ENCODE peak calls at places on chromosomes 6 and 20, in six cellular contexts. One of them, this sample, is unnamed.

GRCh38 chr20:58512808-58513552 is 2.2 kb downstream of the APCDD1L start:
- DNase-seq in AG08395: no peak
- DNase-seq in AG09319: no peak
- DNase-seq in amygdala: no peak
- DNase-seq in T-cell: no peak
- DNase-seq in GM23338: peak; percentile 27
- DNase-seq in this sample: peak; percentile 83

GRCh38 chr20:47150403-47151152 is 205.9 kb downstream of the ZMYND8 start:
- DNase-seq in AG08395: peak; percentile 74
- DNase-seq in AG09319: peak; percentile 32
- DNase-seq in amygdala: no peak
- DNase-seq in T-cell: no peak
- DNase-seq in GM23338: peak; percentile 95
- DNase-seq in this sample: no peak

GRCh38 chr20:22248052-22248667 is 336.2 kb downstream of the FOXA2 start:
- DNase-seq in AG08395: peak; percentile 26
- DNase-seq in AG09319: no peak
- DNase-seq in amygdala: no peak
- DNase-seq in T-cell: no peak
- DNase-seq in GM23338: peak; percentile 71
- DNase-seq in this sample: no peak

GRCh38 chr6:13423292-13423691 is 64.1 kb downstream of the GFOD1 start:
- DNase-seq in AG08395: no peak
- DNase-seq in AG09319: no peak
- DNase-seq in amygdala: no peak
- DNase-seq in T-cell: no peak
- DNase-seq in GM23338: no peak
- DNase-seq in this sample: no peak

GRCh38 chr20:61763740-61764400 is 301.8 kb downstream of the TAF4 start:
- DNase-seq in AG08395: no peak
- DNase-seq in AG09319: no peak
- DNase-seq in amygdala: no peak
- DNase-seq in T-cell: no peak
- DNase-seq in GM23338: no peak
- DNase-seq in this sample: no peak

GRCh38 chr20:21496452-21496851 is 17.4 kb downstream of the NKX2-2 start:
- DNase-seq in AG08395: no peak
- DNase-seq in AG09319: no peak
- DNase-seq in amygdala: no peak
- DNase-seq in T-cell: no peak
- DNase-seq in GM23338: no peak
- DNase-seq in this sample: no peak

GRCh38 chr20:31841928-31842327 is 3.5 kb downstream of the FOXS1 start:
- DNase-seq in AG08395: peak; percentile 19
- DNase-seq in AG09319: no peak
- DNase-seq in amygdala: peak; percentile 12
- DNase-seq in T-cell: no peak
- DNase-seq in GM23338: no peak
- DNase-seq in this sample: no peak

GRCh38 chr6:27899543-27899942 is 12.7 kb downstream of the OR2B2 start:
- DNase-seq in AG08395: no peak
- DNase-seq in AG09319: no peak
- DNase-seq in amygdala: no peak
- DNase-seq in T-cell: no peak
- DNase-seq in GM23338: no peak
- DNase-seq in this sample: no peak

GRCh38 chr20:21801193-21801592 is 95.7 kb downstream of the PAX1 start:
- DNase-seq in AG08395: no peak
- DNase-seq in AG09319: no peak
- DNase-seq in amygdala: no peak
- DNase-seq in T-cell: no peak
- DNase-seq in GM23338: no peak
- DNase-seq in this sample: no peak

GRCh38 chr6:167146173-167146572 is 11.6 kb downstream of the GPR31 start:
- DNase-seq in AG08395: no peak
- DNase-seq in AG09319: no peak
- DNase-seq in amygdala: no peak
- DNase-seq in T-cell: no peak
- DNase-seq in GM23338: no peak
- DNase-seq in this sample: no peak

GRCh38 chr20:56689318-56689717 is 60.2 kb downstream of the TFAP2C start:
- DNase-seq in AG08395: peak; percentile 96
- DNase-seq in AG09319: peak; percentile 46
- DNase-seq in amygdala: no peak
- DNase-seq in T-cell: no peak
- DNase-seq in GM23338: peak; percentile 38
- DNase-seq in this sample: no peak

GRCh38 chr6:147699637-147700036 is 191.1 kb downstream of the SAMD5 start:
- DNase-seq in AG08395: peak; percentile 65
- DNase-seq in AG09319: no peak
- DNase-seq in amygdala: no peak
- DNase-seq in T-cell: no peak
- DNase-seq in GM23338: no peak
- DNase-seq in this sample: no peak

GRCh38 chr6:111486921-111487320 is 3.9 kb upstream of the REV3L start:
- DNase-seq in AG08395: no peak
- DNase-seq in AG09319: no peak
- DNase-seq in amygdala: no peak
- DNase-seq in T-cell: no peak
- DNase-seq in GM23338: no peak
- DNase-seq in this sample: no peak

GRCh38 chr6:120556491-120556890 is 777.8 kb downstream of the TBC1D32 start:
- DNase-seq in AG08395: no peak
- DNase-seq in AG09319: no peak
- DNase-seq in amygdala: no peak
- DNase-seq in T-cell: no peak
- DNase-seq in GM23338: no peak
- DNase-seq in this sample: no peak

GRCh38 chr6:90184334-90185298 is 112.0 kb downstream of the BACH2 start:
- DNase-seq in AG08395: no peak
- DNase-seq in AG09319: no peak
- DNase-seq in amygdala: no peak
- DNase-seq in T-cell: peak; percentile 17
- DNase-seq in GM23338: no peak
- DNase-seq in this sample: no peak

GRCh38 chr20:46343358-46344357 is 35.4 kb upstream of the CDH22 start:
- DNase-seq in AG08395: no peak
- DNase-seq in AG09319: no peak
- DNase-seq in amygdala: no peak
- DNase-seq in T-cell: no peak
- DNase-seq in GM23338: no peak
- DNase-seq in this sample: no peak

GRCh38 chr6:163338671-163339405 is 75.7 kb upstream of the QKI start:
- DNase-seq in AG08395: peak; percentile 72
- DNase-seq in AG09319: no peak
- DNase-seq in amygdala: peak; percentile 77
- DNase-seq in T-cell: no peak
- DNase-seq in GM23338: peak; percentile 55
- DNase-seq in this sample: no peak

GRCh38 chr6:54255881-54256280 is 52.4 kb upstream of the TINAG start:
- DNase-seq in AG08395: no peak
- DNase-seq in AG09319: no peak
- DNase-seq in amygdala: no peak
- DNase-seq in T-cell: no peak
- DNase-seq in GM23338: no peak
- DNase-seq in this sample: no peak

GRCh38 chr6:117200067-117200466 is 65.3 kb upstream of the VGLL2 start:
- DNase-seq in AG08395: no peak
- DNase-seq in AG09319: no peak
- DNase-seq in amygdala: no peak
- DNase-seq in T-cell: no peak
- DNase-seq in GM23338: no peak
- DNase-seq in this sample: no peak

GRCh38 chr6:115666997-115667396 is 393.7 kb downstream of the FRK start:
- DNase-seq in AG08395: no peak
- DNase-seq in AG09319: no peak
- DNase-seq in amygdala: no peak
- DNase-seq in T-cell: no peak
- DNase-seq in GM23338: no peak
- DNase-seq in this sample: no peak

GRCh38 chr6:1814279-1814678 is 204.6 kb downstream of the FOXC1 start:
- DNase-seq in AG08395: no peak
- DNase-seq in AG09319: no peak
- DNase-seq in amygdala: no peak
- DNase-seq in T-cell: no peak
- DNase-seq in GM23338: no peak
- DNase-seq in this sample: no peak

GRCh38 chr6:71248306-71248705 is 40.3 kb upstream of the OGFRL1 start:
- DNase-seq in AG08395: peak; percentile 45
- DNase-seq in AG09319: no peak
- DNase-seq in amygdala: no peak
- DNase-seq in T-cell: no peak
- DNase-seq in GM23338: peak; percentile 41
- DNase-seq in this sample: no peak

GRCh38 chr6:109865968-109866367 is 112.1 kb upstream of the GPR6 start:
- DNase-seq in AG08395: no peak
- DNase-seq in AG09319: no peak
- DNase-seq in amygdala: no peak
- DNase-seq in T-cell: no peak
- DNase-seq in GM23338: peak; percentile 60
- DNase-seq in this sample: no peak

GRCh38 chr20:4342631-4343030 is 327.3 kb upstream of the RNF24 start:
- DNase-seq in AG08395: no peak
- DNase-seq in AG09319: no peak
- DNase-seq in amygdala: no peak
- DNase-seq in T-cell: no peak
- DNase-seq in GM23338: no peak
- DNase-seq in this sample: no peak

GRCh38 chr20:59835057-59835447 is 98.4 kb downstream of the SYCP2 start:
- DNase-seq in AG08395: no peak
- DNase-seq in AG09319: no peak
- DNase-seq in amygdala: no peak
- DNase-seq in T-cell: no peak
- DNase-seq in GM23338: no peak
- DNase-seq in this sample: peak; percentile 45